ENCODE peak calls at places on chromosomes 16 and 17, in six cellular contexts. One of them, this sample, is unnamed.

GRCh38 chr16:16036359-16036792 is 87.0 kb downstream of the ABCC1 start:
- DNase-seq in esophagus muscularis mucosa: no peak
- DNase-seq in mammary epithelial cell: no peak
- DNase-seq in HFF-Myc: no peak
- DNase-seq in mesothelial cell of epicardium: no peak
- DNase-seq in AG10803: no peak
- DNase-seq in this sample: no peak

GRCh38 chr17:40122466-40122943 is 734 bp downstream of the MSL1 start:
- DNase-seq in mesothelial cell of epicardium: no peak
- DNase-seq in esophagus muscularis mucosa: no peak
- DNase-seq in HFF-Myc: no peak
- DNase-seq in AG10803: peak; percentile 54
- DNase-seq in mammary epithelial cell: peak; percentile 25
- DNase-seq in this sample: peak; percentile 37

GRCh38 chr17:61468263-61468907 is 16.2 kb downstream of the TBX4 start:
- DNase-seq in HFF-Myc: no peak
- DNase-seq in AG10803: no peak
- DNase-seq in mesothelial cell of epicardium: no peak
- DNase-seq in mammary epithelial cell: no peak
- DNase-seq in esophagus muscularis mucosa: no peak
- DNase-seq in this sample: no peak

GRCh38 chr16:12371497-12371896 is 395.0 kb downstream of the SNX29 start:
- DNase-seq in esophagus muscularis mucosa: no peak
- DNase-seq in mammary epithelial cell: no peak
- DNase-seq in HFF-Myc: no peak
- DNase-seq in AG10803: no peak
- DNase-seq in mesothelial cell of epicardium: no peak
- DNase-seq in this sample: no peak

GRCh38 chr16:57617604-57618111 is 10.8 kb upstream of the ADGRG1 start:
- DNase-seq in esophagus muscularis mucosa: no peak
- DNase-seq in mesothelial cell of epicardium: peak; percentile 31
- DNase-seq in HFF-Myc: no peak
- DNase-seq in AG10803: no peak
- DNase-seq in mammary epithelial cell: no peak
- DNase-seq in this sample: no peak

GRCh38 chr17:19410875-19411291 is at the start of gene RNF112:
- DNase-seq in AG10803: peak; percentile 36
- DNase-seq in mesothelial cell of epicardium: no peak
- DNase-seq in mammary epithelial cell: no peak
- DNase-seq in esophagus muscularis mucosa: no peak
- DNase-seq in HFF-Myc: no peak
- DNase-seq in this sample: no peak

GRCh38 chr17:2796164-2797140 is at the start of gene RAP1GAP2:
- DNase-seq in mammary epithelial cell: no peak
- DNase-seq in esophagus muscularis mucosa: no peak
- DNase-seq in mesothelial cell of epicardium: no peak
- DNase-seq in HFF-Myc: no peak
- DNase-seq in AG10803: no peak
- DNase-seq in this sample: no peak

GRCh38 chr16:12617401-12617819 is 186.3 kb downstream of the CPPED1 start:
- DNase-seq in mammary epithelial cell: no peak
- DNase-seq in HFF-Myc: no peak
- DNase-seq in AG10803: no peak
- DNase-seq in mesothelial cell of epicardium: no peak
- DNase-seq in esophagus muscularis mucosa: peak; percentile 34
- DNase-seq in this sample: no peak

GRCh38 chr17:73182616-73183310 is 10.1 kb upstream of the COG1 start:
- DNase-seq in AG10803: no peak
- DNase-seq in HFF-Myc: no peak
- DNase-seq in mesothelial cell of epicardium: no peak
- DNase-seq in esophagus muscularis mucosa: no peak
- DNase-seq in mammary epithelial cell: no peak
- DNase-seq in this sample: no peak

GRCh38 chr16:57258226-57258909 is 13.3 kb downstream of the ARL2BP start:
- DNase-seq in mesothelial cell of epicardium: no peak
- DNase-seq in mammary epithelial cell: no peak
- DNase-seq in esophagus muscularis mucosa: no peak
- DNase-seq in AG10803: no peak
- DNase-seq in HFF-Myc: no peak
- DNase-seq in this sample: no peak

GRCh38 chr17:16873654-16874035 is 98.3 kb downstream of the TNFRSF13B start:
- DNase-seq in esophagus muscularis mucosa: no peak
- DNase-seq in AG10803: no peak
- DNase-seq in mesothelial cell of epicardium: no peak
- DNase-seq in mammary epithelial cell: no peak
- DNase-seq in HFF-Myc: no peak
- DNase-seq in this sample: no peak

GRCh38 chr17:57705921-57706695 is 39.0 kb downstream of the CCDC182 start:
- DNase-seq in esophagus muscularis mucosa: peak; percentile 80
- DNase-seq in HFF-Myc: no peak
- DNase-seq in AG10803: no peak
- DNase-seq in mesothelial cell of epicardium: no peak
- DNase-seq in mammary epithelial cell: no peak
- DNase-seq in this sample: no peak

GRCh38 chr17:9522074-9522473 is 53.5 kb downstream of the STX8 start:
- DNase-seq in mammary epithelial cell: peak; percentile 14
- DNase-seq in mesothelial cell of epicardium: no peak
- DNase-seq in AG10803: peak; percentile 69
- DNase-seq in esophagus muscularis mucosa: no peak
- DNase-seq in HFF-Myc: peak; percentile 31
- DNase-seq in this sample: no peak

GRCh38 chr17:45022655-45023339 is 28.6 kb downstream of the DCAKD start:
- DNase-seq in esophagus muscularis mucosa: no peak
- DNase-seq in mesothelial cell of epicardium: no peak
- DNase-seq in mammary epithelial cell: no peak
- DNase-seq in AG10803: no peak
- DNase-seq in HFF-Myc: no peak
- DNase-seq in this sample: no peak

GRCh38 chr16:30095166-30096078 is 591 bp downstream of the YPEL3 start:
- DNase-seq in AG10803: no peak
- DNase-seq in esophagus muscularis mucosa: no peak
- DNase-seq in HFF-Myc: no peak
- DNase-seq in mesothelial cell of epicardium: no peak
- DNase-seq in mammary epithelial cell: no peak
- DNase-seq in this sample: no peak

GRCh38 chr17:59533694-59534093 is 31.7 kb upstream of the DHX40 start:
- DNase-seq in mammary epithelial cell: no peak
- DNase-seq in HFF-Myc: no peak
- DNase-seq in AG10803: no peak
- DNase-seq in mesothelial cell of epicardium: no peak
- DNase-seq in esophagus muscularis mucosa: peak; percentile 53
- DNase-seq in this sample: no peak

GRCh38 chr16:85354623-85355514 is 242.6 kb upstream of the CIBAR2 start:
- DNase-seq in mesothelial cell of epicardium: peak; percentile 72
- DNase-seq in HFF-Myc: peak; percentile 91
- DNase-seq in mammary epithelial cell: peak; percentile 87
- DNase-seq in esophagus muscularis mucosa: no peak
- DNase-seq in AG10803: peak; percentile 96
- DNase-seq in this sample: no peak

GRCh38 chr17:59365383-59365981 is 34.0 kb downstream of the YPEL2 start:
- DNase-seq in esophagus muscularis mucosa: no peak
- DNase-seq in HFF-Myc: no peak
- DNase-seq in mammary epithelial cell: no peak
- DNase-seq in AG10803: no peak
- DNase-seq in mesothelial cell of epicardium: no peak
- DNase-seq in this sample: no peak

GRCh38 chr17:57675988-57676387 is 69.1 kb downstream of the CCDC182 start:
- DNase-seq in mesothelial cell of epicardium: peak; percentile 24
- DNase-seq in esophagus muscularis mucosa: peak; percentile 50
- DNase-seq in AG10803: no peak
- DNase-seq in mammary epithelial cell: no peak
- DNase-seq in HFF-Myc: no peak
- DNase-seq in this sample: no peak

GRCh38 chr17:20022701-20023100 is 13.5 kb downstream of the SPECC1 start:
- DNase-seq in AG10803: no peak
- DNase-seq in mammary epithelial cell: no peak
- DNase-seq in mesothelial cell of epicardium: no peak
- DNase-seq in esophagus muscularis mucosa: no peak
- DNase-seq in HFF-Myc: no peak
- DNase-seq in this sample: no peak

GRCh38 chr16:14658063-14658462 is 25.3 kb downstream of the BFAR start:
- DNase-seq in esophagus muscularis mucosa: no peak
- DNase-seq in mesothelial cell of epicardium: no peak
- DNase-seq in AG10803: no peak
- DNase-seq in mammary epithelial cell: peak; percentile 67
- DNase-seq in HFF-Myc: no peak
- DNase-seq in this sample: no peak

GRCh38 chr16:87715658-87716057 is 50.1 kb downstream of the KLHDC4 start:
- DNase-seq in HFF-Myc: no peak
- DNase-seq in mammary epithelial cell: no peak
- DNase-seq in esophagus muscularis mucosa: no peak
- DNase-seq in AG10803: no peak
- DNase-seq in mesothelial cell of epicardium: no peak
- DNase-seq in this sample: no peak

GRCh38 chr17:70629902-70630301 is 460.6 kb downstream of the KCNJ2 start:
- DNase-seq in HFF-Myc: no peak
- DNase-seq in mesothelial cell of epicardium: no peak
- DNase-seq in esophagus muscularis mucosa: no peak
- DNase-seq in AG10803: no peak
- DNase-seq in mammary epithelial cell: no peak
- DNase-seq in this sample: no peak
- TF ChIP-seq CTCF in HFF-Myc: no peak
- TF ChIP-seq CTCF in mesothelial cell of epicardium: peak; percentile 43
- TF ChIP-seq CTCF in esophagus muscularis mucosa: no peak
- TF ChIP-seq CTCF in AG10803: peak; percentile 35
- TF ChIP-seq CTCF in mammary epithelial cell: peak; percentile 61
- TF ChIP-seq CTCF in this sample: peak; percentile 11

GRCh38 chr17:77738666-77739531 is 219.6 kb upstream of the TNRC6C start:
- DNase-seq in mammary epithelial cell: no peak
- DNase-seq in esophagus muscularis mucosa: no peak
- DNase-seq in mesothelial cell of epicardium: peak; percentile 20
- DNase-seq in AG10803: no peak
- DNase-seq in HFF-Myc: no peak
- DNase-seq in this sample: no peak

GRCh38 chr17:77740481-77740880 is 218.0 kb upstream of the TNRC6C start:
- DNase-seq in AG10803: no peak
- DNase-seq in esophagus muscularis mucosa: no peak
- DNase-seq in mesothelial cell of epicardium: no peak
- DNase-seq in mammary epithelial cell: no peak
- DNase-seq in HFF-Myc: no peak
- DNase-seq in this sample: no peak

GRCh38 chr17:77744268-77744988 is 214.1 kb upstream of the TNRC6C start:
- DNase-seq in esophagus muscularis mucosa: no peak
- DNase-seq in mammary epithelial cell: no peak
- DNase-seq in AG10803: no peak
- DNase-seq in mesothelial cell of epicardium: no peak
- DNase-seq in HFF-Myc: no peak
- DNase-seq in this sample: no peak

GRCh38 chr17:77742579-77742978 is 215.9 kb upstream of the TNRC6C start:
- DNase-seq in HFF-Myc: no peak
- DNase-seq in AG10803: no peak
- DNase-seq in mammary epithelial cell: no peak
- DNase-seq in mesothelial cell of epicardium: no peak
- DNase-seq in esophagus muscularis mucosa: no peak
- DNase-seq in this sample: no peak

GRCh38 chr17:77741109-77741508 is 217.4 kb upstream of the TNRC6C start:
- DNase-seq in esophagus muscularis mucosa: no peak
- DNase-seq in mammary epithelial cell: no peak
- DNase-seq in mesothelial cell of epicardium: no peak
- DNase-seq in HFF-Myc: no peak
- DNase-seq in AG10803: no peak
- DNase-seq in this sample: no peak
- TF ChIP-seq CTCF in esophagus muscularis mucosa: no peak
- TF ChIP-seq CTCF in mammary epithelial cell: peak; percentile 46
- TF ChIP-seq CTCF in mesothelial cell of epicardium: peak; percentile 72
- TF ChIP-seq CTCF in HFF-Myc: peak; percentile 67
- TF ChIP-seq CTCF in AG10803: peak; percentile 42
- TF ChIP-seq CTCF in this sample: peak; percentile 47

GRCh38 chr16:86450691-86451090 is 59.6 kb upstream of the FOXF1 start:
- DNase-seq in HFF-Myc: no peak
- DNase-seq in mammary epithelial cell: no peak
- DNase-seq in mesothelial cell of epicardium: no peak
- DNase-seq in esophagus muscularis mucosa: no peak
- DNase-seq in AG10803: no peak
- DNase-seq in this sample: no peak
- TF ChIP-seq CTCF in HFF-Myc: no peak
- TF ChIP-seq CTCF in mammary epithelial cell: no peak
- TF ChIP-seq CTCF in mesothelial cell of epicardium: no peak
- TF ChIP-seq CTCF in esophagus muscularis mucosa: no peak
- TF ChIP-seq CTCF in AG10803: no peak
- TF ChIP-seq CTCF in this sample: no peak

GRCh38 chr17:988561-988960 is 8.4 kb upstream of the TIMM22 start:
- DNase-seq in esophagus muscularis mucosa: no peak
- DNase-seq in HFF-Myc: no peak
- DNase-seq in mesothelial cell of epicardium: no peak
- DNase-seq in mammary epithelial cell: no peak
- DNase-seq in AG10803: no peak
- DNase-seq in this sample: no peak
- TF ChIP-seq CTCF in esophagus muscularis mucosa: no peak
- TF ChIP-seq CTCF in HFF-Myc: no peak
- TF ChIP-seq CTCF in mesothelial cell of epicardium: no peak
- TF ChIP-seq CTCF in mammary epithelial cell: no peak
- TF ChIP-seq CTCF in AG10803: no peak
- TF ChIP-seq CTCF in this sample: no peak

GRCh38 chr16:49464877-49465504 is 91.4 kb downstream of the C16orf78 start:
- DNase-seq in mammary epithelial cell: no peak
- DNase-seq in AG10803: no peak
- DNase-seq in esophagus muscularis mucosa: peak; percentile 83
- DNase-seq in mesothelial cell of epicardium: peak; percentile 50
- DNase-seq in HFF-Myc: no peak
- DNase-seq in this sample: peak; percentile 31
- TF ChIP-seq CTCF in mammary epithelial cell: no peak
- TF ChIP-seq CTCF in AG10803: no peak
- TF ChIP-seq CTCF in esophagus muscularis mucosa: no peak
- TF ChIP-seq CTCF in mesothelial cell of epicardium: peak; percentile 75
- TF ChIP-seq CTCF in HFF-Myc: peak; percentile 56
- TF ChIP-seq CTCF in this sample: peak; percentile 94

DNA sequence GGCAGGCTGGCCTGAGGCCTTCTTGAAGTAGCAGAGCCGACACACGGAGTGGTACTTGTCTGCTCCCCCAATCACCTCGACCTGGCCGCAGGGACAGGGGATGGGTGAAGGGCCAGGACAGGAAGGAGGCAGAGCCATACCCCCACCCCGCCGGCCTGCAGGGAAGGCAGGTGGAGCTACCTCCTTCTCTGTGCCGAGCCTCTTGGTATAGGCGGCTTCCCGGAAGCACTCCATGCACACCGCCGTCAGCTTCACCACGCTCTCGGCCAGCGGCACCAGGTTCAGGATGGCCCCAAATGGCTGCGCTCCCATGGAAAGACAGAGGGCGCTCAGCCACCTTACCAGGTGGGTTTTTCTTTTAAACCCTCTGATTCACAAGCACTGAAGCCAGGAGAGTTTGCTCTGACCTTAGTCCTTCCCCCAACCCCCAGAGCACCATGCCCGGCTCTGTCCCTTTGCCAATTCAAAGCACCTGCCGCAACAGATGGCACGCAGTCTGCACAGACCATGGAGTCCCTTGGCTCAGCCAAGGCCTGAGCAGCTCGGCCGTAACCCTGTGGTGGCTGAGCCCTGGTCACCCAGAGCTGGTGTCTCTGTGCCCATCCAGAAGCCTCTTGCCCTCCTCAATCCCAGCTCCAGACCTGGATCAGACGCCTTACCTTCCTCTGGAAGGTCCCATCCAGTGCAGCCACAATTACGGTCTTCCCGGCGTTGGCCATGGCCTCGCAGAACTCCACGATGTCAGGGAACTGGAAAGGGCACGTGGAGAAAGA is 6.7 kb downstream of the SYNGR2 start:
- DNase-seq in HFF-Myc: no peak
- DNase-seq in mesothelial cell of epicardium: no peak
- DNase-seq in mammary epithelial cell: no peak
- DNase-seq in AG10803: no peak
- DNase-seq in esophagus muscularis mucosa: no peak
- DNase-seq in this sample: no peak
- TF ChIP-seq CTCF in HFF-Myc: no peak
- TF ChIP-seq CTCF in mesothelial cell of epicardium: no peak
- TF ChIP-seq CTCF in mammary epithelial cell: no peak
- TF ChIP-seq CTCF in AG10803: no peak
- TF ChIP-seq CTCF in esophagus muscularis mucosa: no peak
- TF ChIP-seq CTCF in this sample: peak; percentile 22